ENCODE peak calls at places on chromosomes 4 and X, in eight cellular contexts. One of them, this sample, is unnamed.

GRCh38 chr4:89509708-89510269 is 202.2 kb upstream of the GPRIN3 start:
- DNase-seq in cardiac muscle cell: peak
- DNase-seq in tibial artery: no peak
- DNase-seq in Peyer's patch: no peak
- DNase-seq in heart right ventricle: no peak
- DNase-seq in mesenchymal stem cell: no peak
- DNase-seq in left ventricle myocardium inferior: no peak
- DNase-seq in GM23248: peak
- DNase-seq in this sample: no peak

GRCh38 chr4:105548483-105548882 is 3.9 kb upstream of the ARHGEF38 start:
- DNase-seq in cardiac muscle cell: no peak
- DNase-seq in tibial artery: no peak
- DNase-seq in Peyer's patch: no peak
- DNase-seq in heart right ventricle: no peak
- DNase-seq in mesenchymal stem cell: peak
- DNase-seq in left ventricle myocardium inferior: no peak
- DNase-seq in GM23248: no peak
- DNase-seq in this sample: no peak

GRCh38 chr4:65023877-65024670 is 614.8 kb upstream of the TECRL start:
- DNase-seq in cardiac muscle cell: no peak
- DNase-seq in tibial artery: no peak
- DNase-seq in Peyer's patch: no peak
- DNase-seq in heart right ventricle: no peak
- DNase-seq in mesenchymal stem cell: no peak
- DNase-seq in left ventricle myocardium inferior: no peak
- DNase-seq in GM23248: no peak
- DNase-seq in this sample: no peak

GRCh38 chr4:79237836-79238235 is 88.0 kb downstream of the NAA11 start:
- DNase-seq in cardiac muscle cell: no peak
- DNase-seq in tibial artery: no peak
- DNase-seq in Peyer's patch: no peak
- DNase-seq in heart right ventricle: no peak
- DNase-seq in mesenchymal stem cell: no peak
- DNase-seq in left ventricle myocardium inferior: no peak
- DNase-seq in GM23248: no peak
- DNase-seq in this sample: no peak

GRCh38 chr4:37631551-37631950 is 54.6 kb downstream of the RELL1 start:
- DNase-seq in cardiac muscle cell: peak
- DNase-seq in tibial artery: no peak
- DNase-seq in Peyer's patch: no peak
- DNase-seq in heart right ventricle: peak
- DNase-seq in mesenchymal stem cell: no peak
- DNase-seq in left ventricle myocardium inferior: peak
- DNase-seq in GM23248: peak
- DNase-seq in this sample: peak

GRCh38 chr4:54165011-54165410 is 64.1 kb upstream of the PDGFRA start:
- DNase-seq in cardiac muscle cell: no peak
- DNase-seq in tibial artery: no peak
- DNase-seq in Peyer's patch: no peak
- DNase-seq in heart right ventricle: no peak
- DNase-seq in mesenchymal stem cell: no peak
- DNase-seq in left ventricle myocardium inferior: no peak
- DNase-seq in GM23248: no peak
- DNase-seq in this sample: no peak

GRCh38 chr4:5816101-5816500 is 76.8 kb downstream of the CRMP1 start:
- DNase-seq in cardiac muscle cell: no peak
- DNase-seq in tibial artery: peak
- DNase-seq in Peyer's patch: no peak
- DNase-seq in heart right ventricle: no peak
- DNase-seq in mesenchymal stem cell: no peak
- DNase-seq in left ventricle myocardium inferior: no peak
- DNase-seq in GM23248: no peak
- DNase-seq in this sample: no peak

GRCh38 chr4:6873792-6874461 is 35.7 kb upstream of the TBC1D14 start:
- DNase-seq in cardiac muscle cell: peak
- DNase-seq in tibial artery: peak
- DNase-seq in Peyer's patch: peak
- DNase-seq in heart right ventricle: peak
- DNase-seq in mesenchymal stem cell: peak
- DNase-seq in left ventricle myocardium inferior: peak
- DNase-seq in GM23248: peak
- DNase-seq in this sample: peak

GRCh38 chrX:30414144-30414543 is 105.0 kb upstream of the NR0B1 start:
- DNase-seq in cardiac muscle cell: no peak
- DNase-seq in tibial artery: no peak
- DNase-seq in Peyer's patch: no peak
- DNase-seq in heart right ventricle: no peak
- DNase-seq in mesenchymal stem cell: no peak
- DNase-seq in left ventricle myocardium inferior: no peak
- DNase-seq in GM23248: no peak
- DNase-seq in this sample: no peak

GRCh38 chr4:156749791-156750403 is 221.7 kb downstream of the PDGFC start:
- DNase-seq in cardiac muscle cell: no peak
- DNase-seq in tibial artery: no peak
- DNase-seq in Peyer's patch: no peak
- DNase-seq in heart right ventricle: no peak
- DNase-seq in mesenchymal stem cell: peak
- DNase-seq in left ventricle myocardium inferior: no peak
- DNase-seq in GM23248: peak
- DNase-seq in this sample: no peak

GRCh38 chrX:46327229-46328081 is 217.8 kb downstream of the ZNF674 start:
- DNase-seq in cardiac muscle cell: peak
- DNase-seq in tibial artery: no peak
- DNase-seq in Peyer's patch: no peak
- DNase-seq in heart right ventricle: peak
- DNase-seq in mesenchymal stem cell: peak
- DNase-seq in left ventricle myocardium inferior: peak
- DNase-seq in GM23248: peak
- DNase-seq in this sample: peak

GRCh38 chr4:134787315-134787714 is 585.7 kb upstream of the PABPC4L start:
- DNase-seq in cardiac muscle cell: no peak
- DNase-seq in tibial artery: no peak
- DNase-seq in Peyer's patch: no peak
- DNase-seq in heart right ventricle: no peak
- DNase-seq in mesenchymal stem cell: no peak
- DNase-seq in left ventricle myocardium inferior: no peak
- DNase-seq in GM23248: no peak
- DNase-seq in this sample: no peak

GRCh38 chrX:109299091-109299490 is 182.8 kb downstream of the GUCY2F start:
- DNase-seq in cardiac muscle cell: no peak
- DNase-seq in tibial artery: no peak
- DNase-seq in Peyer's patch: no peak
- DNase-seq in heart right ventricle: no peak
- DNase-seq in mesenchymal stem cell: no peak
- DNase-seq in left ventricle myocardium inferior: no peak
- DNase-seq in GM23248: peak
- DNase-seq in this sample: no peak

GRCh38 chr4:155399974-155400697 is 23.4 kb upstream of the MAP9 start:
- DNase-seq in cardiac muscle cell: no peak
- DNase-seq in tibial artery: no peak
- DNase-seq in Peyer's patch: no peak
- DNase-seq in heart right ventricle: no peak
- DNase-seq in mesenchymal stem cell: no peak
- DNase-seq in left ventricle myocardium inferior: no peak
- DNase-seq in GM23248: no peak
- DNase-seq in this sample: no peak

GRCh38 chr4:76758290-76758882 is 139.6 kb downstream of the SOWAHB start:
- DNase-seq in cardiac muscle cell: peak
- DNase-seq in tibial artery: no peak
- DNase-seq in Peyer's patch: no peak
- DNase-seq in heart right ventricle: peak
- DNase-seq in mesenchymal stem cell: peak
- DNase-seq in left ventricle myocardium inferior: no peak
- DNase-seq in GM23248: peak
- DNase-seq in this sample: no peak

GRCh38 chr4:8308856-8309771 is 39.6 kb downstream of the HTRA3 start:
- DNase-seq in cardiac muscle cell: peak
- DNase-seq in tibial artery: peak
- DNase-seq in Peyer's patch: no peak
- DNase-seq in heart right ventricle: peak
- DNase-seq in mesenchymal stem cell: peak
- DNase-seq in left ventricle myocardium inferior: peak
- DNase-seq in GM23248: peak
- DNase-seq in this sample: peak

GRCh38 chr4:95547708-95548471 is 883 bp downstream of the UNC5C start:
- DNase-seq in cardiac muscle cell: peak
- DNase-seq in tibial artery: peak
- DNase-seq in Peyer's patch: no peak
- DNase-seq in heart right ventricle: peak
- DNase-seq in mesenchymal stem cell: peak
- DNase-seq in left ventricle myocardium inferior: peak
- DNase-seq in GM23248: peak
- DNase-seq in this sample: peak

GRCh38 chrX:139083191-139083590 is 371.7 kb upstream of the FGF13 start:
- DNase-seq in cardiac muscle cell: no peak
- DNase-seq in tibial artery: no peak
- DNase-seq in Peyer's patch: no peak
- DNase-seq in heart right ventricle: no peak
- DNase-seq in mesenchymal stem cell: no peak
- DNase-seq in left ventricle myocardium inferior: no peak
- DNase-seq in GM23248: no peak
- DNase-seq in this sample: no peak
- H3K4me3 ChIP-seq in cardiac muscle cell: no peak
- H3K4me3 ChIP-seq in tibial artery: no peak
- H3K4me3 ChIP-seq in Peyer's patch: no peak
- H3K4me3 ChIP-seq in heart right ventricle: no peak
- H3K4me3 ChIP-seq in mesenchymal stem cell: no peak
- H3K4me3 ChIP-seq in left ventricle myocardium inferior: no peak
- H3K4me3 ChIP-seq in GM23248: no peak
- H3K4me3 ChIP-seq in this sample: no peak

DNA sequence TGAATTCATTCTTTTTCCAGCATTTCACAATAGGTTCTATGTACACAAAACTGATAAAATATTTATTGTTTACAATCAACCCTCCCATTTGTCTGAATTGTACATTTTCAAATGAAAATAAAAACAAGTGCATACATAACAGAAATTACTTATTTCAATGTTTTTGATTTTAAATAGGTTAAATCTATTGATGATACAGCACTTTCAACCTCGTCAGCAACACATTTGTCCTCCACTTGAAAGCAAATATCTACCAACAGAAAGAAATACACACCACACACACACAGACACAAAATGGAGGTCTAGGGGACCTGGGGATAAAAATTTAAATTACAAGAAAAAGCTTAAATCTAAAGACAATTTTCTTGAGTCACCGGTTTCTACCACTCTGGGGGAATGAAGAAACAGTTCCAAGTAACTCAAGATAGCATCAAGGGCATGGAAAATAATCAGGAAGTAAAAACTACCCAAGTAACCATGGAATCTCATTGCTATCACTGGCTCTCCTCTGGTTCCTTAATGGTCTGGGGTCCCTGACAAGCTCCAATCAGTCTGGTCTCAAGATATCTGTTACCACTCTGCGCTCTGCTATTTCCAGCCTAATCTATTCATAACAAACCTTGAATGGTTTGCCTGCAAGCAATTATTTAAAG is 27.6 kb downstream of the ANKRD17 start:
- DNase-seq in cardiac muscle cell: no peak
- DNase-seq in tibial artery: no peak
- DNase-seq in Peyer's patch: no peak
- DNase-seq in heart right ventricle: no peak
- DNase-seq in mesenchymal stem cell: no peak
- DNase-seq in left ventricle myocardium inferior: no peak
- DNase-seq in GM23248: no peak
- DNase-seq in this sample: no peak
- H3K4me3 ChIP-seq in cardiac muscle cell: no peak
- H3K4me3 ChIP-seq in tibial artery: no peak
- H3K4me3 ChIP-seq in Peyer's patch: no peak
- H3K4me3 ChIP-seq in heart right ventricle: no peak
- H3K4me3 ChIP-seq in mesenchymal stem cell: no peak
- H3K4me3 ChIP-seq in left ventricle myocardium inferior: no peak
- H3K4me3 ChIP-seq in GM23248: no peak
- H3K4me3 ChIP-seq in this sample: no peak

DNA sequence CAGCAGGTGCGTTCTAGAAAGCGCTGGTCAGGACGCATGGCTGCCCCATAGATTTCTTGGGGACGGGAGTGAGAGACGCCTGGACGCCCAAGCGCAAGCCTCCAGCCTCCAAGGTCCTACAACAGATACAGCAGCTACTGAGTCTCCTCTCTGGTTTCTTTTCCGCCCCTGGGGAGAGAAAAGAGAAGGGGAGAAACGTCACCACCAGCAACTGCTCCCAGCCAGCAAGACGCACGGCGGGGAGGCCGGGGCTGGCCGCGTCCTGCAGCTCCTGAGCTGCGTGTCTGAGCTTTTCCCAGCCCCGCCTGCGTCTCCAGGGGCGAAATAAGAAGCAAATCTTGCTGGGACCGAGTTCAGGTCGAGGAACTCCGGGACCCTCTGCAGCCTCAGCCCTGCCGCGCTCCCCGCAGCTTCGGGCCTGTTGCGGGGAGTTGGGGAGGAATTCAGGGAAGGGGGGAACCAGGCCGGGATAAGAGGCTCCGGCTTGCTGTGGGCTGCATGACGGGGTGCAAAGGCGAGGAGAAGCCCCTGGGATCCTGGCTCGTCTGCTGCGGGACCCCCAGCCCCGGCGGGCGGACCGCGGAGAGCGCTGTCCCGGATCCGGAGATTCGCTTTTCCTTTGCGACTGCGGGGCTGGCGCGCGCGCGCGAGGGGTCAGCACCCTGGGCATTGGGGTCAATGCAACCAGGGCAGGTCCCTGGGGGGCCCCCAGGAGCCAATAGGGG is 6.8 kb upstream of the SHOX start:
- DNase-seq in cardiac muscle cell: no peak
- DNase-seq in tibial artery: no peak
- DNase-seq in Peyer's patch: no peak
- DNase-seq in heart right ventricle: no peak
- DNase-seq in mesenchymal stem cell: no peak
- DNase-seq in left ventricle myocardium inferior: no peak
- DNase-seq in GM23248: peak
- DNase-seq in this sample: no peak
- H3K4me3 ChIP-seq in cardiac muscle cell: no peak
- H3K4me3 ChIP-seq in tibial artery: peak
- H3K4me3 ChIP-seq in Peyer's patch: no peak
- H3K4me3 ChIP-seq in heart right ventricle: no peak
- H3K4me3 ChIP-seq in mesenchymal stem cell: no peak
- H3K4me3 ChIP-seq in left ventricle myocardium inferior: peak
- H3K4me3 ChIP-seq in GM23248: no peak
- H3K4me3 ChIP-seq in this sample: no peak

DNA sequence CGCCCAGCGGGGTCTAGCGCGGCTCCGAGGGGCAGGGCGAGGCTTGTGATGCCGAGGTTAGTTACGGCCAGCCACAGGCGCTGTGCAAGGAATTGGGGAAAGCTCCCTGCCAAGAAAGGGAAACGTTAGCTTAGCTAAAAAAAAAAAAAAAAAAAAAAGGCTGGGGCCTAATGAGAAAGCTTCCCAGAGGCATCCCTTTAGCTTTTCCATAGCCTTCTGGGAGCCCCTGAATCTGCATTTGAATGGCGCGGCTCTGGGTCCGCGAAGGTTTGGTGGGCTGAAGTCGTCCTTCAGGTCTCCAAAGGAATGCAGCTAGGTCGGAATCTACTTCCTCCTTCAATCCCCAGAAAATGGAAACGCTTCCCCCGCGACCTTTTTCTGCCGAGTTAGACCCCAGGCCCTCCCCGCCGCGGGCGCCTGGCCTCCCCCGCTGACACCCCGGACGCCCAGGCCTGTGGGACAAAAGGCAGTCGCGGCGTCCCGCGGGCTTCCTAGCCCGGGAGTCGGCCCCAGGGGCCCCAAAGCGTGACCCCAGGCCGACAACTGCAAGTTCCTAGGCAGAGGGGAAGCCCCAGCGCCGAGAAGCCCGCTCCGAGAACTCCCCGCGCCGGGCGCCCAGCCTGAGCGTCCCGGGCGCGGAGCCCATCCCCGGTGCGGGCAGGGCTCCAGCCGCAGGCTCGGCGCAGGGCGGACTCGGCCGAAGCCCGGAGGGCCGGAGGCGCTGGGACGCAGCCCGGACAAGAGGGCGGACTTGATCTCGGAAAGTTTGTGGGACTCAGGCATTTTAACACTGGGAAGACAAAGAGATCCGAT is 598 bp upstream of the FAT1 start:
- DNase-seq in cardiac muscle cell: peak
- DNase-seq in tibial artery: peak
- DNase-seq in Peyer's patch: no peak
- DNase-seq in heart right ventricle: peak
- DNase-seq in mesenchymal stem cell: peak
- DNase-seq in left ventricle myocardium inferior: peak
- DNase-seq in GM23248: peak
- DNase-seq in this sample: peak
- H3K4me3 ChIP-seq in cardiac muscle cell: peak
- H3K4me3 ChIP-seq in tibial artery: peak
- H3K4me3 ChIP-seq in Peyer's patch: peak
- H3K4me3 ChIP-seq in heart right ventricle: peak
- H3K4me3 ChIP-seq in mesenchymal stem cell: peak
- H3K4me3 ChIP-seq in left ventricle myocardium inferior: peak
- H3K4me3 ChIP-seq in GM23248: peak
- H3K4me3 ChIP-seq in this sample: peak

This sample was measured in ovary.